ENCODE peak calls at places on chromosomes 11 and 22, in four cellular contexts. V, E, M and T are unnamed samples.
A peak's percentile ranks its signal among the peaks of the same experiment; 100 is the strongest.

GRCh38 chr11:16986434-16987204 is 27.6 kb downstream of the PLEKHA7 start:
- DNase-seq in V (peak; percentile 69), E (peak; percentile 13), M (peak; percentile 84), T (peak; percentile 19)

GRCh38 chr11:6927030-6927617 is 898 bp downstream of the ZNF215 start:
- DNase-seq in V (no peak), E (no peak), M (peak; percentile 72), T (no peak)

GRCh38 chr22:48699531-48699930 is 1128.1 kb downstream of the BRD1 start:
- DNase-seq in V (peak; percentile 23), E (no peak), M (no peak), T (no peak)

GRCh38 chr11:100573911-100574513 is 113.1 kb upstream of the ARHGAP42 start:
- DNase-seq in V (no peak), E (no peak), M (no peak), T (no peak)

GRCh38 chr11:47272706-47273105 is 2.8 kb downstream of the MADD start:
- DNase-seq in V (no peak), E (peak; percentile 42), M (peak; percentile 14), T (no peak)

GRCh38 chr11:130087294-130087926 is 17.7 kb downstream of the APLP2 start:
- DNase-seq in V (no peak), E (no peak), M (no peak), T (no peak)

GRCh38 chr11:68816917-68817419 is 24.7 kb downstream of the CPT1A start:
- DNase-seq in V (no peak), E (no peak), M (peak; percentile 11), T (no peak)

GRCh38 chr11:6812391-6813005 is 13.0 kb upstream of the OR6A2 start:
- DNase-seq in V (peak; percentile 7), E (peak; percentile 50), M (peak; percentile 68), T (peak; percentile 35)

GRCh38 chr11:68191661-68192579 is 21.2 kb downstream of the KMT5B start:
- DNase-seq in V (no peak), E (no peak), M (no peak), T (no peak)

GRCh38 chr11:8779107-8779506 is 96.5 kb downstream of the RPL27A start:
- DNase-seq in V (no peak), E (no peak), M (no peak), T (no peak)

GRCh38 chr11:70430122-70430521 is 31.8 kb downstream of the CTTN start:
- DNase-seq in V (no peak), E (no peak), M (no peak), T (no peak)

GRCh38 chr11:28621648-28622215 is 513.5 kb downstream of the METTL15 start:
- DNase-seq in V (no peak), E (peak; percentile 49), M (no peak), T (peak; percentile 78)

GRCh38 chr22:49617866-49618688 is 209.6 kb downstream of the BRD1 start:
- DNase-seq in V (no peak), E (no peak), M (no peak), T (no peak)

GRCh38 chr11:134342572-134343340 is 11.0 kb downstream of the GLB1L2 start:
- DNase-seq in V (no peak), E (no peak), M (no peak), T (no peak)

GRCh38 chr11:133990501-133990900 is 33.7 kb upstream of the IGSF9B start:
- DNase-seq in V (no peak), E (no peak), M (no peak), T (no peak)

GRCh38 chr11:45048870-45049825 is 97.3 kb upstream of the PRDM11 start:
- DNase-seq in V (no peak), E (peak; percentile 69), M (no peak), T (no peak)

GRCh38 chr11:103618532-103618931 is 417.9 kb upstream of the DDI1 start:
- DNase-seq in V (no peak), E (peak; percentile 60), M (no peak), T (peak; percentile 26)

GRCh38 chr11:123195182-123196059 is at the start of gene CLMP:
- DNase-seq in V (no peak), E (peak; percentile 77), M (no peak), T (peak; percentile 69)

GRCh38 chr11:35784699-35785098 is 122.1 kb downstream of the TRIM44 start:
- DNase-seq in V (no peak), E (no peak), M (peak; percentile 19), T (no peak)

GRCh38 chr11:123478352-123478986 is 48.4 kb downstream of the GRAMD1B start:
- DNase-seq in V (peak; percentile 41), E (peak; percentile 90), M (peak; percentile 80), T (peak; percentile 83)

GRCh38 chr22:37232140-37232998 is 11.7 kb downstream of the RAC2 start:
- DNase-seq in V (no peak), E (no peak), M (no peak), T (no peak)

GRCh38 chr11:126816655-126817054 is 183.9 kb downstream of the KIRREL3 start:
- DNase-seq in V (no peak), E (no peak), M (no peak), T (peak; percentile 59)

GRCh38 chr11:125408281-125408680 is 87.8 kb downstream of the FEZ1 start:
- DNase-seq in V (no peak), E (no peak), M (no peak), T (no peak)

GRCh38 chr22:37675930-37676571 is 615 bp downstream of the LGALS1 start:
- DNase-seq in V (no peak), E (peak; percentile 49), M (peak; percentile 48), T (no peak)

GRCh38 chr22:19756288-19757128 is 4.1 kb upstream of the TBX1 start:
- DNase-seq in V (peak; percentile 26), E (peak; percentile 23), M (peak; percentile 62), T (no peak)

GRCh38 chr11:8224161-8224591 is 39.5 kb downstream of the LMO1 start:
- DNase-seq in V (no peak), E (no peak), M (no peak), T (no peak)

GRCh38 chr22:22408731-22409696 is 99.5 kb downstream of the ZNF280B start:
- DNase-seq in V (no peak), E (peak; percentile 6), M (peak; percentile 45), T (no peak)

GRCh38 chr22:17772963-17773605 is 1.2 kb downstream of the BID start:
- DNase-seq in V (no peak), E (peak; percentile 19), M (peak; percentile 27), T (peak; percentile 25)

GRCh38 chr11:95599959-95600586 is 189.5 kb downstream of the FAM76B start:
- DNase-seq in V (no peak), E (no peak), M (no peak), T (no peak)

GRCh38 chr11:62788991-62789390 is 1.8 kb downstream of the TMEM179B start:
- DNase-seq in V (no peak), E (no peak), M (no peak), T (no peak)

GRCh38 chr22:30694171-30694637 is 470 bp upstream of the OSBP2 start:
- DNase-seq in V (peak; percentile 31), E (peak; percentile 25), M (peak; percentile 62), T (peak; percentile 15)
- TF ChIP-seq CTCF in V (no peak), E (no peak), M (no peak), T (no peak)

DNA sequence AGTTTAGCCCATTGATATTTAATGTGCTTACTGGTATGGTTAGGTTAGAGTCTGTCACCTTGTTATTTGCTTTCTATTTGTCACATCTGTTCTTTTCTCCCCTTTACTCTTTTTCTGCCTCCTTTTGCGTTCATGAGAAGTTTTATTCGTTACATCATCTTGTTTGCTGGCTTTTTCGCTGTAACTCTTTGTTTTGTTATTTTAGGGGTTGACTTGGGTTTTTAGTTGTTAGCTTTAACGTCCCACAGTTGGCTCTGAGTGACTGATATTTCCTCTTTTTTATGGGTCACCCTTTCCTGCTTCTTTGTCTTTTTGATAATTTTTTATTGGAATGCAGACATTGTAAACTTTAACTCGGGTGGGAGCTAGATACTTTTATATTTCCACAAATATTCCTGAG is 13.4 kb upstream of the TNNT3 start:
- DNase-seq in V (no peak), E (peak; percentile 31), M (no peak), T (no peak)
- H3K4me3 ChIP-seq in V (no peak overlapping the region), E (no peak overlapping the region), M (no peak overlapping the region), T (no peak overlapping the region)

GRCh38 chr11:30735946-30736345 is 149.8 kb upstream of the MPPED2 start:
- DNase-seq in V (no peak), E (no peak), M (no peak), T (no peak)
- TF ChIP-seq CTCF in V (no peak), E (no peak), M (no peak), T (no peak)

DNA sequence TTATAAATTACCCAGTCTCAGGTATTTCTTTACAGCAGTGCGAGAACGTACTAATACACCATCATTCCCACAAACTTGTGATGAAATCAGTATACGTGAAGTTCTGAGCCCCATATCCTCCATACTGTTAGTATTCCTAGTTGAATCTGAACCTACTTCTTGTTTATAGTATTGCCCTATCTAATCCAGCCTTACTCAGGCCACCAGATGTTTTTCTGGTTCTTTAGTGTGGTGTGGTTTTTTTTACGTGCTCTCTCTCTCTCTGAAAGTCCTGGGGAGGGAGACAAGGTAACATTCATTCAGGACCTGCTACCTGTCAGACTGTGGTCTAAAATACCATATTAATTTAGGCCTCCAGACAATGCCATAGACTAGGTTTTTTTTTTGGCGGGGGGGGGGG is 47.6 kb upstream of the TEAD1 start:
- DNase-seq in V (no peak), E (no peak), M (no peak), T (no peak)
- H3K4me3 ChIP-seq in V (no peak overlapping the region), E (no peak overlapping the region), M (no peak overlapping the region), T (no peak overlapping the region)

DNA sequence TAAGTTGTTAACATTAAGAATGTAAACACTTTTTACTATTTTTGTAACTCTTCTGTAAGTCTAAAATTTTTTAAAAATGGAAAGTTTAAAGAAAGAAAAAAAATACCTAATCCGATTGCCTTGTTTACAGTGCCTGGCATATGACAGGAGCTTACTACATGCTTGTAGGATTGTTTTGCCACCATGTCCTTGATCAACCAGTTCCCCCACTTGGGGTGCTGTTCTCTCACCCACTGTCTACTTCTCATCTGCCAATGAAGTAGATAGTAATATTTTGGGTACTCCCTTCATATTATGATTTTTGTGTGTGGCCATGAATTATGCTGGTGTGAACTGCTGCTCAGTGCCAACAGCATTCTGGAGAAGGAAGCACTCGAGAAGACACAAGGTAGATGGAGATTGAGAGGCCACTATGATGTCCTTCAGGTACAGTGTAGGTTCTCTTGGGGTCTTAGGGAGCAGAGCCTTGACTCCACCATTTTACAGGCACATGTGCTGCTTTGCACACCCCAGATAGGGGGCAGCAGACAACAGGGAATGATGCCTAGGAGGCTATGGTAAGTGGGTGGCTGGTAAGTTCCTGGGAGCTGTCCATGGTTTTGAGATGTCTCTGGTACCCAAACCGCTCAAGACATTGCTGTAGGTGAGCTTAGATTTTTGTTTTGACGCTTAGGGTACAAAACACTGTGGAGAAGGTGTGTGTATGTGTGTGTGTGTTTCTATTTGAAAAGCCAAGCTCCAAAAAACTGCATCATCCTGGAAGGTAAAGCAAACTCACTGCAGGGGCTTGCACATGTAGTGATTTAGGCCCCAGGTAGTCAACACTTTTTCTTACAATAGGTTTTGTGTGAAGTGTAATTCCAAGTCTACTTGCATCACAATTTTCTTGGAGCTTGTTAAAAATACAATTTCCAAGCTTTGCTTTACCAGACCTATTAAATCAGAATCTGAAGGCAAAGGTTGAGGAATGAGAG is 494.5 kb upstream of the LARGE1 start:
- DNase-seq in V (peak; percentile 65), E (peak; percentile 0), M (peak; percentile 88), T (no peak)
- TF ChIP-seq CTCF in V (peak; percentile 97), E (peak; percentile 8), M (peak; percentile 79), T (no peak)